ENCODE peak calls at places on chromosomes 6 and 20, in nine cellular contexts. J, T, Z, O, Y, D, N, W and P are unnamed samples.

GRCh38 chr6:24105146-24105545 is 20.9 kb upstream of the NRSN1 start:
- DNase-seq in J (no peak), Y (no peak), Z (no peak), W (no peak), O (no peak), N (no peak), T (no peak), D (no peak), P (no peak)

GRCh38 chr6:46014511-46015118 is 1.0 kb downstream of the CLIC5 start:
- DNase-seq in O (no peak), Y (no peak), T (peak), W (peak), D (peak), J (no peak), N (peak), Z (no peak), P (peak)

GRCh38 chr6:141260627-141261015 is 872.1 kb upstream of the GJE1 start:
- DNase-seq in W (no peak), D (no peak), O (no peak), T (no peak), N (no peak), J (no peak), Z (no peak), Y (no peak), P (no peak)

GRCh38 chr20:733806-734205 is 34.5 kb downstream of the SLC52A3 start:
- DNase-seq in Y (no peak), W (no peak), J (no peak), D (no peak), N (no peak), O (no peak), Z (no peak), T (no peak), P (no peak)

GRCh38 chr6:130259557-130259956 is 36.8 kb upstream of the SAMD3 start:
- DNase-seq in O (no peak), Z (no peak), Y (no peak), J (no peak), T (no peak), W (no peak), D (no peak), N (no peak), P (no peak)

GRCh38 chr20:21739682-21740081 is 34.2 kb downstream of the PAX1 start:
- DNase-seq in T (no peak), O (no peak), Z (no peak), Y (no peak), W (no peak), N (no peak), J (no peak), D (no peak), P (no peak)

GRCh38 chr20:33933469-33933909 is 60.2 kb upstream of the RALY start:
- DNase-seq in W (peak), Z (peak), J (no peak), O (peak), T (peak), Y (peak), N (peak), D (peak), P (no peak)

GRCh38 chr6:170147832-170148708 is 142.8 kb downstream of the DLL1 start:
- DNase-seq in T (peak), N (no peak), J (no peak), W (peak), D (peak), Y (no peak), O (no peak), Z (no peak), P (no peak)

GRCh38 chr6:106617302-106617701 is 12.0 kb downstream of the RTN4IP1 start:
- DNase-seq in W (no peak), O (no peak), T (no peak), J (no peak), N (no peak), D (no peak), Z (no peak), Y (no peak), P (no peak)

GRCh38 chr20:45254867-45255266 is 503 bp upstream of the SLPI start:
- DNase-seq in T (no peak), O (peak), N (no peak), W (no peak), Z (no peak), J (no peak), D (no peak), Y (peak), P (no peak)

GRCh38 chr6:159038914-159039884 is 5.6 kb downstream of the TAGAP start:
- DNase-seq in Z (peak), O (peak), J (peak), D (no peak), T (no peak), Y (peak), W (no peak), N (no peak), P (no peak)

GRCh38 chr6:158669145-158670035 is 19.5 kb downstream of the SYTL3 start:
- DNase-seq in W (no peak), Z (no peak), J (no peak), D (no peak), O (peak), Y (no peak), N (no peak), T (no peak), P (no peak)

GRCh38 chr6:142669701-142670351 is 275.1 kb downstream of the HIVEP2 start:
- DNase-seq in N (no peak), J (no peak), Y (no peak), D (no peak), Z (no peak), T (no peak), W (no peak), O (no peak), P (no peak)

GRCh38 chr6:131875647-131876046 is 67.8 kb downstream of the ENPP1 start:
- DNase-seq in Y (no peak), W (no peak), Z (no peak), N (no peak), O (no peak), D (no peak), T (no peak), J (no peak), P (no peak)

GRCh38 chr20:54212226-54212625 is 4.3 kb downstream of the PFDN4 start:
- DNase-seq in D (no peak), Y (peak), J (peak), T (no peak), Z (no peak), O (peak), W (no peak), N (no peak), P (no peak)

GRCh38 chr6:158069800-158070195 is 88.1 kb downstream of the SYNJ2 start:
- DNase-seq in N (no peak), Y (peak), T (no peak), Z (no peak), O (peak), W (no peak), D (no peak), J (no peak), P (no peak)

GRCh38 chr6:16130932-16131387 is 2.1 kb downstream of the MYLIP start:
- DNase-seq in T (no peak), Y (peak), D (peak), O (peak), N (peak), Z (peak), W (no peak), J (no peak), P (no peak)

GRCh38 chr20:36784116-36784515 is 10.6 kb upstream of the DSN1 start:
- DNase-seq in N (no peak), D (no peak), Z (no peak), T (no peak), Y (no peak), W (no peak), O (no peak), J (no peak), P (no peak)

GRCh38 chr20:36786663-36787062 is 13.1 kb upstream of the DSN1 start:
- DNase-seq in N (no peak), D (no peak), T (no peak), W (no peak), Z (no peak), J (no peak), Y (no peak), O (no peak), P (no peak)

GRCh38 chr20:36786246-36786645 is 12.7 kb upstream of the DSN1 start:
- DNase-seq in J (no peak), D (no peak), N (no peak), Y (no peak), Z (no peak), W (no peak), T (no peak), O (no peak), P (no peak)

GRCh38 chr20:36785308-36785707 is 11.7 kb upstream of the DSN1 start:
- DNase-seq in T (no peak), D (no peak), Y (no peak), N (no peak), O (no peak), Z (no peak), W (no peak), J (no peak), P (no peak)

DNA sequence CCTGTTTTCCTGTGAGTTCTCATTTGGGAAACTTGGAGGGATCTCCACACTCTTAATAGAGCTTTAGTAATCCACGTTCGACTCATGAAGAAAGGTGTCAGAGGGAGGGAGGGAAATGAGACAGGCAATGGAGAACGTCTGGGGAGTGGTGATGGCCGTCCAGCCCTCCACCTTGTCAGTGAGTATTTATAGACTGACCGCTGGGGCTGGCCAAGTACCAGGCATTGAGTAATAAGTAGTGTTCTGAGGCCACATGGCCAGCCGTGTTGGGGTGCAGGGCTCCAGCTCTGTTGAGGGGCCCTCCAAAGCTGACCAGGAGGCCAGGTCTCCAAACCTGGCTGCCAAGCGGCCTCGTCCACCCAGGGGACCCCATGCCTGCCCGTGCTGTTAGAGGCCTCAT is 11.3 kb upstream of the DSN1 start:
- DNase-seq in T (peak), D (no peak), Y (peak), N (no peak), Z (no peak), J (no peak), W (no peak), O (peak), P (no peak)
- TF ChIP-seq CTCF in T (no peak), D (no peak), Y (no peak), N (no peak), Z (no peak), J (no peak), W (no peak), O (no peak), P (no peak)

DNA sequence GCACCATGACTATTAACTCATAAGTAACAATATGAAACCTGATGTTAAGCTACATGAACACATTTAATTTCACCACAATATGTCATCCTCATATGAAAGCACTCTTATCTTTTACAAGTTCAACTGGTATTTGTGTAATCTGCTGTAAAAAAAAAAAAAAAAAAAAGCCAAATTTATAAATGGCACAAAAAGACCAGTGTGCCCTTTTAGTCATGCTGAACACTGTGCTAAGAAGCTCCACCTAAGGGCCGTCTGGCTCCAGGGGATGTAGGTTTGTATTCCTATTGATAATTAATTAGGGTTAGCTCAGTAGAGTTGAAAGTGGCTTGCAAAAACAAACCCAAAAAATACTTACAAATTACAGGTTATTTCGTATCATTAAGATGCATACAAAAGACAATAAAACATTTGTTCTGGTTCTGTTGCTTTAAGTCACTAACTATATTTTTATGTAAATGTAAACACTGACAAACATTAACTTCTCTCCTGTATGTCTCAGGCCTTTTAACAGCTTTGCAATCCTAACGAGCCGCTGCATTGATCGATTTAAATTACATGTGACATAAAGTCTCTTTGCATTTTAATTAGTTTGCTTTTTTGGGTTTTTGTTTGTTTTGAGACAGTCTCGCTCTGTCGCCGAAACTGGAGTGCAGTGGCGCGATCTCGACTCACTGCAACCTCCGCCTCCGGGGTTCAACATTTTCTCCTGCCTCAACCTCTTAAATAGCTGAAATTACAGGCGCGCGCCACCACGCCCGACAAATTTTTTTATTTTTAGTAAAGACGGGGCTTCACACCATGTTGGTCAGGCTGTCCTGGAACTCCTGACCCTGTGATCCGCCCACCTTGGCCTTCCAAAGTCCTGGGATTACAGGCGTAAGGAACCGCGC is 110.8 kb downstream of the HFE start:
- DNase-seq in Y (peak), J (no peak), N (no peak), W (no peak), D (peak), O (peak), Z (peak), T (no peak), P (no peak)
- TF ChIP-seq CTCF in Y (peak), J (no peak), N (no peak), W (no peak), D (no peak), O (no peak), Z (peak), T (no peak), P (no peak)

GRCh38 chr20:58214310-58214709 is 14.1 kb downstream of the ANKRD60 start:
- DNase-seq in Y (no peak), O (no peak), Z (no peak), W (no peak), T (no peak), D (no peak), J (no peak), N (no peak), P (no peak)

GRCh38 chr20:58213716-58214115 is 14.7 kb downstream of the ANKRD60 start:
- DNase-seq in J (no peak), W (no peak), D (no peak), N (no peak), Z (no peak), T (no peak), Y (no peak), O (no peak), P (no peak)

GRCh38 chr20:58212636-58213035 is 15.8 kb downstream of the ANKRD60 start:
- DNase-seq in J (no peak), W (no peak), T (no peak), N (no peak), D (no peak), Z (no peak), O (no peak), Y (no peak), P (no peak)

GRCh38 chr20:58215116-58215515 is 13.3 kb downstream of the ANKRD60 start:
- DNase-seq in O (no peak), J (no peak), Z (no peak), N (no peak), D (no peak), Y (no peak), T (no peak), W (no peak), P (no peak)

GRCh38 chr20:58213112-58213511 is 15.3 kb downstream of the ANKRD60 start:
- DNase-seq in O (no peak), D (no peak), N (no peak), T (no peak), J (no peak), Y (no peak), Z (no peak), W (no peak), P (no peak)
- TF ChIP-seq CTCF in O (peak), D (no peak), N (no peak), T (no peak), J (peak), Y (no peak), Z (no peak), W (no peak), P (no peak)

GRCh38 chr6:99354983-99355382 is 5.5 kb upstream of the FAXC start:
- DNase-seq in J (no peak), Y (no peak), W (no peak), T (no peak), N (no peak), Z (no peak), D (no peak), O (no peak), P (no peak)
- TF ChIP-seq CTCF in J (no peak), Y (no peak), W (no peak), T (no peak), N (no peak), Z (no peak), D (no peak), O (no peak), P (no peak)

GRCh38 chr6:153852481-153852880 is 186.6 kb upstream of the OPRM1 start:
- DNase-seq in N (no peak), O (no peak), T (no peak), D (no peak), Z (no peak), W (no peak), J (no peak), Y (no peak), P (no peak)
- TF ChIP-seq CTCF in N (no peak), O (no peak), T (no peak), D (no peak), Z (no peak), W (no peak), J (no peak), Y (no peak), P (no peak)

GRCh38 chr20:48658505-48658904 is 169.3 kb downstream of the PREX1 start:
- DNase-seq in Y (no peak), O (no peak), D (no peak), J (no peak), T (no peak), W (no peak), N (no peak), Z (no peak), P (no peak)

GRCh38 chr20:48656120-48656519 is 171.7 kb downstream of the PREX1 start:
- DNase-seq in W (no peak), D (no peak), Z (no peak), T (no peak), J (no peak), O (no peak), N (no peak), Y (no peak), P (no peak)

GRCh38 chr20:48658198-48658476 is 169.7 kb downstream of the PREX1 start:
- DNase-seq in Z (no peak), W (no peak), J (no peak), N (no peak), D (no peak), O (no peak), T (no peak), Y (no peak), P (no peak)

GRCh38 chr20:48657426-48658197 is 170.2 kb downstream of the PREX1 start:
- DNase-seq in D (peak), W (peak), T (peak), N (peak), Y (peak), J (peak), Z (peak), O (peak), P (peak)

GRCh38 chr20:48656661-48657211 is 171.1 kb downstream of the PREX1 start:
- DNase-seq in T (peak), Y (peak), J (no peak), Z (no peak), D (no peak), O (no peak), N (peak), W (peak), P (no peak)
- TF ChIP-seq CTCF in T (no peak), Y (peak), J (no peak), Z (peak), D (no peak), O (no peak), N (peak), W (peak), P (no peak)

GRCh38 chr6:95203153-95203754 is 374.1 kb upstream of the MANEA start:
- DNase-seq in T (no peak), W (peak), Z (peak), D (no peak), J (no peak), N (peak), O (peak), Y (peak), P (no peak)
- TF ChIP-seq CTCF in T (peak), W (peak), Z (peak), D (peak), J (peak), N (peak), O (peak), Y (peak), P (peak)

DNA sequence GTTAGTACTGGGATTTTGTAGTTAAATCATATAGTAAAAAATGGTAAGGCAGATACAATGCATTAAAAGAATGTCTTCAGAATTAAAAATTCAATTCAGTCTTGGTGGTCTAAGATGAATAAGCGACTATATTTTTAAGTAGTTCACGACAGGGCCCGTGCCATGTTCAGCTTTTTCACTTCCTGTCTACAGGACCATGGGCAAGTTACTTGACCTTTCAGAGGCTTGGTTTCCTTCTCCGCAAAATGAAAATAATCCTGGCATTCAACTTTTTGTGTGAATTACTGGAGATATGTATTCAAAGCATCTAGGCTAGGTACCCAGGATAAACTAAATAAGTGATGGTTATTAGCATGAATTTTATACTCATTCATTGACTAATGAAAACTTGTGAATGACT is 216.0 kb downstream of the BTBD9 start:
- DNase-seq in Y (no peak), O (no peak), Z (no peak), D (no peak), J (no peak), W (no peak), N (no peak), T (no peak), P (no peak)
- TF ChIP-seq CTCF in Y (no peak), O (no peak), Z (no peak), D (no peak), J (no peak), W (no peak), N (no peak), T (no peak), P (no peak)

DNA sequence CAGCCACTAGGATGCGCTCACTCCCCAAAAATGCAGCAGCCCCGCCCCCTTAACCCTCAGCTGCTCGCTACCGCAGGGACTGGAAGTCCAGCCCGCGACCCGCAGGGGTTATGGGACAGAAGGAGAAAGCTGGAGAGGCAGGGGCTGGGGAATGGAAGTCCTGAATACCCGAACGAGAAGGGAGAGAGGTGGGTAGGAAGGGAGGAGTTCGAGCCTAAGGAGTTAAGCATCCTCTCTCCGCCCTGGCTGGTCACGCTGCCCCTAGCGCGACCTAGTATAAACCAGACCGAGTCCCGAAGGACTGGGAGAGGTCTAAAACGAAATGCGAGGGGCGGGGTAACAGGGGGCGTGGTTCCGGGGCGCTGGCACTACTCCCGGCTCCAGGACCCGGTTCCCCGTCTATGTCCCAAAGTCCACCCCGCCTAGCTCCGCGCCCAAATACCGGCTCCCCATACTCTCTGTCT is 448 bp upstream of the DDAH2 start:
- DNase-seq in J (no peak), Z (peak), N (peak), D (peak), Y (peak), T (peak), O (peak), W (peak), P (peak)
- TF ChIP-seq CTCF in J (no peak), Z (peak), N (no peak), D (peak), Y (no peak), T (no peak), O (peak), W (no peak), P (peak)